ENCODE peak calls at places on chromosome 5, in eight cellular contexts. N is lower leg skin, T is heart left ventricle, Y is GM12891, Q is sigmoid colon, P is H54, U is HepG2, B is breast epithelium. H is an unnamed sample.

GRCh38 chr5:160757194-160757593 is 94.8 kb downstream of the ATP10B start:
- DNase-seq in U (no peak), Y (no peak), N (no peak), B (no peak), T (no peak), P (no peak), Q (no peak), H (no peak)

GRCh38 chr5:132387649-132388117 is 18.2 kb downstream of the SLC22A5 start:
- DNase-seq in Y (no peak), B (no peak), U (no peak), P (peak; percentile 82), N (peak; percentile 83), T (peak; percentile 68), Q (peak; percentile 91), H (no peak)

GRCh38 chr5:99640646-99641045 is 711.8 kb upstream of the CHD1 start:
- DNase-seq in N (no peak), Q (no peak), P (no peak), U (no peak), Y (no peak), B (no peak), T (no peak), H (no peak)

GRCh38 chr5:102152906-102153787 is 142.9 kb downstream of the SLCO4C1 start:
- DNase-seq in T (no peak), Q (no peak), Y (no peak), U (peak; percentile 48), B (no peak), P (no peak), N (no peak), H (no peak)

GRCh38 chr5:158714049-158714448 is 385.7 kb downstream of the EBF1 start:
- DNase-seq in T (no peak), P (no peak), U (no peak), N (no peak), Y (no peak), Q (no peak), B (no peak), H (no peak)

GRCh38 chr5:39106332-39106731 is 32.1 kb upstream of the RICTOR start:
- DNase-seq in T (no peak), N (no peak), B (no peak), Q (no peak), P (no peak), U (no peak), Y (no peak), H (no peak)

GRCh38 chr5:125266106-125266505 is 519.7 kb upstream of the ZNF608 start:
- DNase-seq in Y (no peak), T (no peak), Q (no peak), B (no peak), U (no peak), P (no peak), N (no peak), H (no peak)

GRCh38 chr5:124685404-124685930 is 61.0 kb downstream of the ZNF608 start:
- DNase-seq in B (no peak), U (no peak), Y (no peak), N (no peak), Q (no peak), T (no peak), P (no peak), H (no peak)

DNA sequence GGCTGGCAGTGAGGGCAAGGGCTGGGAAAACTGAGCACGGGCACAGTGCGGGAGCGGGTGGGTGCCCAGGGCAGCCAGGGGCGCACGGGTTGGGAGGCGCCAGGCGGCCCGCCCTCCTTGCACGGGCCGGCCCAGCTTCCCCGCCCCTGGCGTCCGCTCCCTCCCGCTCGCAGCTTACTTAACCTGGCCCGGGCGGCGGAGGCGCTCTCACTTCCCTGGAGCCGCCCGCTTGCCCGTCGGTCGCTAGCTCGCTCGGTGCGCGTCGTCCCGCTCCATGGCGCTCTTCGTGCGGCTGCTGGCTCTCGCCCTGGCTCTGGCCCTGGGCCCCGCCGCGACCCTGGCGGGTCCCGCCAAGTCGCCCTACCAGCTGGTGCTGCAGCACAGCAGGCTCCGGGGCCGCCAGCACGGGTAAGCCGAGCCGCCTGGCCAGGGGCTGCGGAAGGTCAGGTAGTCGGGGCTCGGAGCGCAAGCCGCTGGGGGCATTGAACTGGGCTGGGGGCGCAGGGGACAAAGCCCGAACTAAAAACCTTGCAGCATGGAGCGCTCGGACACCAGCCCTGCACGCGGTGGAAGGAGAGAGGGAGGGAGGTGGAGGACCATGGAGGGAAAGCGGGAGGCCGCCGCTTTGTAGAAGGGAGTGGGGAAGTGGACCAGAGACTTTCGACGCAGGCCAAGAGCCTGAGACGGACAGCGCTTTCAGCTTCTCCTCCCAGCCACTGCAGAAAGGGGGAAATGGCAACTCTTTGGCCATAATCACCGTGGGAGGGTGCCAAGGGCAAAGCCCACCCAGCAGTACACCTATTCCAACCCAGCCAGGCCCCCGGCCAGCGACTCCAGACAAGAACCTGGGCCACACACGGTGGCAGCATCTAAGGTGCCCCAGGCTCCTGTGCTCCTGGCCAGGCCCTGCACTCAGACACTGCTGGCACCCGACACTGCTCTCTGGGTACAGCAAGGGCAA is at the start of gene TGFBI:
- DNase-seq in P (no peak), U (peak; percentile 61), B (no peak), Y (no peak), N (peak; percentile 71), T (peak; percentile 82), Q (peak; percentile 88), H (peak; percentile 83)
- TF ChIP-seq POLR2A in P (peak; percentile 29), U (peak; percentile 82), B (no peak), Y (no peak), N (no peak), T (peak; percentile 66), Q (peak; percentile 17), H (peak; percentile 74)

GRCh38 chr5:43006411-43007202 is 33.5 kb downstream of the ANXA2R start:
- DNase-seq in P (no peak), T (no peak), N (no peak), B (no peak), Q (no peak), Y (no peak), U (no peak), H (no peak)

GRCh38 chr5:43008369-43009158 is 31.6 kb downstream of the ANXA2R start:
- DNase-seq in P (peak; percentile 46), T (peak; percentile 87), U (peak; percentile 89), B (no peak), Q (peak; percentile 91), N (peak; percentile 90), Y (no peak), H (peak; percentile 91)

GRCh38 chr5:43007911-43008368 is 32.2 kb downstream of the ANXA2R start:
- DNase-seq in T (peak; percentile 63), B (no peak), Q (peak; percentile 78), U (peak; percentile 50), P (peak; percentile 48), N (peak; percentile 60), Y (peak; percentile 37), H (peak; percentile 86)

GRCh38 chr5:43010956-43011355 is 29.2 kb downstream of the ANXA2R start:
- DNase-seq in T (no peak), P (no peak), U (no peak), Y (no peak), N (no peak), Q (no peak), B (no peak), H (no peak)

DNA sequence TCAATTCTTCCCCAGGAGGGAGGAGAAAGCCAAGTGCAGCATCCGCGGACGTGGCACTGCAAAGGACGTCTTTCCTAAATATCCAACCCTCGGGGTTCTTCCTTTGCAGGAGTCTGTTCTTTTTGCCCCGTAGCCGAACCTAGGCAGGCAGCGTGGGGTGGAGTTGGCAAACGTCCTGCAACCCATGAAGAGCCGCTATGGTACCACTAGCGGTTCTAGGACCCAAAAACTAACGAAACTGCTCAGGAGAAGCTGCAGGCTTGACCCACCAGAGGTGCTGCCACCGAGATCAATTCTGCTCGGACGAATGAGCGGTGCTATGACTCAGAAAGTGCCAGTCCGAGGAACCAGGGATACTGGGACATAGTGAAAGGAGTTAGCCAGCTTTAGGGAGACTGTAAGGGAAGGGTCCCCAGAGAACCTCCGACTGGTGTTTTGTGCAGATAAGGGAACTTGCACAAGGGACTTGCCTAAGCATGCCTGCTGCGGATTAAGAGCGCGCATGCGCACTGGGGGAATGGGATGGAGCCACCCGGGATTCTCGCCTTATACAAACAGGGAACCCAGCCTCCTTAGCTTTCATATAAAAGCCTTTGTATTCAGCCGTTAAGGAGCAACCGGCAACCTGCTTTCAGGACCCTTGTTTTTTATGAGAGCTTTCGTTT is 32.7 kb downstream of the ANXA2R start:
- DNase-seq in P (peak; percentile 54), T (peak; percentile 84), B (no peak), N (peak; percentile 82), Y (peak; percentile 37), U (peak; percentile 75), Q (peak; percentile 89), H (peak; percentile 92)
- TF ChIP-seq POLR2A in P (peak; percentile 25), T (no peak), B (no peak), N (no peak), Y (no peak), U (no peak), Q (no peak), H (no peak)

DNA sequence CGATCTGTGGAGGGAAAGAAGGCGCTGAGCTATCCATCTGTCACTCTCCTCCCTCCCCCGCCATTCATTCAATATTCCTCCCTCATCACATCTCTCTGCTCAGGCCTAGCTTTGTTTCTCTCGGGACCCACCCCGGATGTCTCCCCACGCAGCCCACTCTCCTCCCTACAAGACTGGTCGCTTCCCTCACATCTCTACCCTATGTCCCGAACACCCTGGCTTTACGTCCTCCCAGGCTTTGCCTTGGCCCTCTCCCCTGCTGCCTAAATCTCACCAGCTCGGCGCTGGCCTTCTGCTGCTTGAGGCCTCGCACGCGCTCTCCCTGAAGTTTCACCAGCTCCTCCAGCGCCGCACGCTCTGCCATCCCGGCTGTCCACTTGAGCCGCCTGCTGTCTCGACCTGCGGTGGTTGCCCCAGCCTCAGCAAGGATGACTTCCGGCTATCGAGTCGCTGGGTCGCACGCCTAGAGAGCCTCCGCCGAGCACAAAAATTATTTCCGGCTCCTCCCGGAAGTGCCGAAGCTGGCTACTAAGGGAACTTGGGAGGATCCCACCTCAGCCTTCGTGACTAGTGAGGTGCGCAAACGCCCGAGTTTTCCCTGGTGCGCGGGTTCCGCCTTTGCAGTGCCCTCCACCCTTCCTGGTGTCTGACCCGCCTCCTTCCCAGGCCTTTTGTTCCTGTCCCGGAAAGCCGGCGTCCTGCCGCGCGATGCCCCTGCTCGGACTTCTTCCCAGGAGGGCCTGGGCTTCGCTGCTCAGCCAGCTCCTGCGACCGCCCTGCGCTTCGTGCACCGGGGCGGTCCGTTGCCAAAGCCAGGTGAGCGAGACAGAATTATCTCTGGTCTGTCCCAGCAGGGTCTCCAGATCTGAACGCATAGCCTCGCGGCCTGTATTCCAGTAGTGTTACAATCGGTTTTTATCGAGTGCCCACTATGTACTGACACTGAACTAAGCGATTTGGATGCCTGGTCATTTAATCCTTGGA is at the start of the genes HARS1 and HARS2:
- DNase-seq in P (peak; percentile 71), U (peak; percentile 94), T (peak; percentile 89), Y (peak; percentile 82), N (peak; percentile 90), B (peak; percentile 88), Q (peak; percentile 93), H (peak; percentile 95)
- TF ChIP-seq POLR2A in P (peak; percentile 89), U (peak; percentile 82), T (peak; percentile 55), Y (peak; percentile 88), N (no peak), B (peak; percentile 59), Q (peak; percentile 61), H (peak; percentile 51)

DNA sequence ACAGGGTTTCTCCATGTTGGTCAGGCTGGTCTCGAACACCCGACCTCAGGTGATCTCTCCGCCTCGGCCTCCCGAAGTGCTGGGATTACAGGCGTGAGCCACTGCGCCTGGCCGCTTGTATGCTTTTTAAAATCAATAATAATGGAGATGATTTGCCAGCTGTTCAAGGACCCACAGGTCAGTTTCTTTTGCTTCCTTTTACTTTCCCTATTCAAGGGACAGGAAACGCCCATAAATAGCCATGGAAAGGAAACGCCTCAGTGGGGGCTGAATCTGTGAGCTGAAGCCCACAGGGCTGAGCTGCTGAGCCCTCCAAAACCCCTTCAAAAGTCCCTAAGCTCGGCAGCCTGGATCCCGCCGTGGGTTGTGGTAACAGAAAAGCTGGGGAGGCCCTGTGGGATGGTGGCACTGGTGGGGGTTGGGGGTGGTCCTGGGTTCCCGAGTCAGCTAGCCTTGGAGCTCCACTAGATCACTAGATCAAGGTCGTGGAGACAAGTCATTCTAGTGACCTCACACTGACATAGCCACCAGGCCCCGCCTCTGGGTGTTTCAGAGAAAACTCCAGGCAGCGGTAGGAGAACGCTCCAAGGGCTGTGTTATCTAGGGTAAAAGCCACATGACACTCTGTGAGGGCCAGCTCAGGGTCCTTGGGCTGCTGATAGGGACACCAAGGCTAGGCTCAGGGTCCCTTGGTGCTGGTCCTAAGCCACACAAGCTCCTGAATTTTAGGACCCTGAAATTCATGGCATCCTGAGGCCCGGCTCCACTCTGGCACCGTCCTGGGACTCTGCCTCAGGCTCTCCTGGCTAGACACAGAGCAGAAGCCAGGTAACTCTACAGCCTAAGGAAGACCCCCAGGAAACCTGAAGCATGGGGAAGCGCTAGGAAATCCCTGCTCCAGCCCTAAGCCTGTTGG is 18.0 kb upstream of the DUSP1 start:
- DNase-seq in T (peak; percentile 80), P (no peak), N (no peak), U (peak; percentile 85), Y (no peak), B (no peak), Q (peak; percentile 84), H (peak; percentile 86)
- TF ChIP-seq POLR2A in T (no peak), P (no peak), N (no peak), U (peak; percentile 66), Y (no peak), B (no peak), Q (no peak), H (no peak)

H was measured in suprapubic skin.